ENCODE peak calls at places on chromosomes 1 and 21, in four cellular contexts. One of them, this sample, is unnamed.

GRCh38 chr1:17176306-17177061 is 28.4 kb upstream of the PADI1 start:
- DNase-seq in CD8-positive, alpha-beta T cell: no peak
- DNase-seq in mesendoderm: no peak
- DNase-seq in tibial nerve: no peak
- DNase-seq in this sample: no peak

GRCh38 chr1:204377800-204378608 is 18.3 kb upstream of the PLEKHA6 start:
- DNase-seq in CD8-positive, alpha-beta T cell: peak; percentile 59
- DNase-seq in tibial nerve: no peak
- DNase-seq in mesendoderm: peak; percentile 55
- DNase-seq in this sample: no peak

GRCh38 chr1:150164224-150164623 is 14.5 kb downstream of the PLEKHO1 start:
- DNase-seq in CD8-positive, alpha-beta T cell: no peak
- DNase-seq in tibial nerve: no peak
- DNase-seq in mesendoderm: no peak
- DNase-seq in this sample: no peak

GRCh38 chr21:38203229-38203628 is 53.6 kb upstream of the KCNJ15 start:
- DNase-seq in mesendoderm: no peak
- DNase-seq in CD8-positive, alpha-beta T cell: no peak
- DNase-seq in tibial nerve: no peak
- DNase-seq in this sample: no peak

GRCh38 chr1:195763907-195764183 is 844.4 kb downstream of the KCNT2 start:
- DNase-seq in tibial nerve: no peak
- DNase-seq in CD8-positive, alpha-beta T cell: no peak
- DNase-seq in mesendoderm: peak; percentile 26
- DNase-seq in this sample: no peak

GRCh38 chr1:94142022-94142421 is 21.1 kb upstream of the ABCA4 start:
- DNase-seq in CD8-positive, alpha-beta T cell: no peak
- DNase-seq in mesendoderm: no peak
- DNase-seq in tibial nerve: no peak
- DNase-seq in this sample: no peak

GRCh38 chr21:42857216-42857615 is 22.1 kb downstream of the WDR4 start:
- DNase-seq in mesendoderm: no peak
- DNase-seq in tibial nerve: no peak
- DNase-seq in CD8-positive, alpha-beta T cell: no peak
- DNase-seq in this sample: no peak

GRCh38 chr1:66705100-66705499 is 47.2 kb upstream of the DYNLT5 start:
- DNase-seq in mesendoderm: no peak
- DNase-seq in tibial nerve: no peak
- DNase-seq in CD8-positive, alpha-beta T cell: no peak
- DNase-seq in this sample: no peak

GRCh38 chr1:76317299-76317913 is 242.9 kb downstream of the ST6GALNAC3 start:
- DNase-seq in mesendoderm: no peak
- DNase-seq in CD8-positive, alpha-beta T cell: no peak
- DNase-seq in tibial nerve: no peak
- DNase-seq in this sample: no peak

GRCh38 chr1:186595969-186596368 is 84.3 kb downstream of the PTGS2 start:
- DNase-seq in tibial nerve: no peak
- DNase-seq in CD8-positive, alpha-beta T cell: no peak
- DNase-seq in mesendoderm: no peak
- DNase-seq in this sample: no peak

GRCh38 chr1:205410581-205411298 is 11.1 kb downstream of the LEMD1 start:
- DNase-seq in tibial nerve: no peak
- DNase-seq in CD8-positive, alpha-beta T cell: no peak
- DNase-seq in mesendoderm: no peak
- DNase-seq in this sample: no peak

GRCh38 chr21:25887166-25887565 is 152.4 kb downstream of the GABPA start:
- DNase-seq in CD8-positive, alpha-beta T cell: no peak
- DNase-seq in tibial nerve: no peak
- DNase-seq in mesendoderm: peak; percentile 51
- DNase-seq in this sample: no peak

GRCh38 chr21:26715878-26716506 is 129.2 kb downstream of the ADAMTS1 start:
- DNase-seq in CD8-positive, alpha-beta T cell: no peak
- DNase-seq in tibial nerve: no peak
- DNase-seq in mesendoderm: peak; percentile 82
- DNase-seq in this sample: no peak

GRCh38 chr1:68329096-68329835 is 96.9 kb upstream of the WLS start:
- DNase-seq in mesendoderm: no peak
- DNase-seq in tibial nerve: no peak
- DNase-seq in CD8-positive, alpha-beta T cell: no peak
- DNase-seq in this sample: no peak

GRCh38 chr1:197924516-197925123 is 7.4 kb downstream of the LHX9 start:
- DNase-seq in mesendoderm: peak; percentile 71
- DNase-seq in CD8-positive, alpha-beta T cell: no peak
- DNase-seq in tibial nerve: no peak
- DNase-seq in this sample: no peak

GRCh38 chr1:96234299-96234698 is 487.3 kb upstream of the PTBP2 start:
- DNase-seq in mesendoderm: peak; percentile 42
- DNase-seq in tibial nerve: peak; percentile 15
- DNase-seq in CD8-positive, alpha-beta T cell: no peak
- DNase-seq in this sample: peak; percentile 69

GRCh38 chr1:228090613-228091081 is 8.1 kb downstream of the ARF1 start:
- DNase-seq in CD8-positive, alpha-beta T cell: no peak
- DNase-seq in tibial nerve: no peak
- DNase-seq in mesendoderm: no peak
- DNase-seq in this sample: no peak

GRCh38 chr1:109134423-109134822 is 20.5 kb downstream of the ELAPOR1 start:
- DNase-seq in CD8-positive, alpha-beta T cell: no peak
- DNase-seq in mesendoderm: no peak
- DNase-seq in tibial nerve: no peak
- DNase-seq in this sample: no peak

GRCh38 chr21:26835027-26835713 is 10.0 kb downstream of the ADAMTS1 start:
- DNase-seq in tibial nerve: no peak
- DNase-seq in mesendoderm: peak; percentile 61
- DNase-seq in CD8-positive, alpha-beta T cell: no peak
- DNase-seq in this sample: no peak

GRCh38 chr1:3368711-3369436 is 85.6 kb upstream of the ARHGEF16 start:
- DNase-seq in CD8-positive, alpha-beta T cell: no peak
- DNase-seq in tibial nerve: no peak
- DNase-seq in mesendoderm: no peak
- DNase-seq in this sample: no peak

GRCh38 chr1:87167855-87168630 is 160.6 kb upstream of the LMO4 start:
- DNase-seq in tibial nerve: no peak
- DNase-seq in mesendoderm: no peak
- DNase-seq in CD8-positive, alpha-beta T cell: no peak
- DNase-seq in this sample: no peak

GRCh38 chr1:30966690-30967369 is 58.3 kb upstream of the SDC3 start:
- DNase-seq in CD8-positive, alpha-beta T cell: no peak
- DNase-seq in tibial nerve: no peak
- DNase-seq in mesendoderm: no peak
- DNase-seq in this sample: no peak

GRCh38 chr1:198605426-198605825 is 33.4 kb upstream of the PTPRC start:
- DNase-seq in CD8-positive, alpha-beta T cell: no peak
- DNase-seq in tibial nerve: no peak
- DNase-seq in mesendoderm: peak; percentile 18
- DNase-seq in this sample: no peak

GRCh38 chr1:197671140-197671539 is 104.1 kb downstream of the DENND1B start:
- DNase-seq in CD8-positive, alpha-beta T cell: no peak
- DNase-seq in mesendoderm: no peak
- DNase-seq in tibial nerve: no peak
- DNase-seq in this sample: no peak

GRCh38 chr1:52368383-52369172 is 2.6 kb upstream of the CC2D1B start:
- DNase-seq in tibial nerve: no peak
- DNase-seq in mesendoderm: peak; percentile 69
- DNase-seq in CD8-positive, alpha-beta T cell: peak; percentile 59
- DNase-seq in this sample: no peak

GRCh38 chr21:27421654-27422053 is 454.8 kb upstream of the ADAMTS5 start:
- DNase-seq in tibial nerve: no peak
- DNase-seq in mesendoderm: no peak
- DNase-seq in CD8-positive, alpha-beta T cell: no peak
- DNase-seq in this sample: no peak

GRCh38 chr1:222071313-222071886 is 329.5 kb upstream of the DUSP10 start:
- DNase-seq in tibial nerve: no peak
- DNase-seq in CD8-positive, alpha-beta T cell: no peak
- DNase-seq in mesendoderm: no peak
- DNase-seq in this sample: no peak

GRCh38 chr1:39657402-39657801 is 14.5 kb downstream of the NT5C1A start:
- DNase-seq in CD8-positive, alpha-beta T cell: no peak
- DNase-seq in mesendoderm: no peak
- DNase-seq in tibial nerve: no peak
- DNase-seq in this sample: no peak

GRCh38 chr1:39656416-39656815 is 15.5 kb downstream of the NT5C1A start:
- DNase-seq in CD8-positive, alpha-beta T cell: no peak
- DNase-seq in mesendoderm: no peak
- DNase-seq in tibial nerve: no peak
- DNase-seq in this sample: no peak

GRCh38 chr1:39657923-39658485 is 13.9 kb downstream of the NT5C1A start:
- DNase-seq in tibial nerve: no peak
- DNase-seq in CD8-positive, alpha-beta T cell: peak; percentile 63
- DNase-seq in mesendoderm: peak; percentile 88
- DNase-seq in this sample: no peak

GRCh38 chr1:39659110-39659509 is 12.8 kb downstream of the NT5C1A start:
- DNase-seq in tibial nerve: no peak
- DNase-seq in mesendoderm: no peak
- DNase-seq in CD8-positive, alpha-beta T cell: no peak
- DNase-seq in this sample: no peak

DNA sequence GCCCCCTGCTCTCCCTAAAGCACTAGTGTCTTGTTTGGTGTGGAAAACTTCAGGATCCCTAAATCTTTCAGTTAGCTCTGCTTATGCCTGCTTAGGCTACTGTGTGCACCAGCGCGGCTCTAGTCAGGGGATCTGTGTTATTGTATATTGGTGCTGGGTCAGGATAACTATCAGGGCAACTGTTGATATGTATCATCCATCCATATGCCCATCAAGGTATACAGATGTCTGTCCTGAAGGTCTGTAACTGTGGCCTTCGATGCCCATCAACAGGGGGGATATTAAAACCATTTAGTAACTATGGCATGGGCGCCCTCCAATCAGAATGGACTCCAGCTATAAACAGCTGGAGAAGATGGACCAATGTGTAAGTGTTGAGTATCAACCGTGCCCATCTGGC is 12.4 kb downstream of the NT5C1A start:
- DNase-seq in mesendoderm: no peak
- DNase-seq in tibial nerve: no peak
- DNase-seq in CD8-positive, alpha-beta T cell: no peak
- DNase-seq in this sample: no peak
- H3K4me1 ChIP-seq in mesendoderm: no peaks in the 10 kb centered on the region
- H3K4me1 ChIP-seq in tibial nerve: no peaks in the 10 kb centered on the region
- H3K4me1 ChIP-seq in CD8-positive, alpha-beta T cell: no peaks in the 10 kb centered on the region
- H3K4me1 ChIP-seq in this sample: peaks cover 23% of the 10 kb centered on the region

GRCh38 chr1:214840366-214840765 is 237.4 kb downstream of the CENPF start:
- DNase-seq in tibial nerve: no peak
- DNase-seq in mesendoderm: no peak
- DNase-seq in CD8-positive, alpha-beta T cell: no peak
- DNase-seq in this sample: no peak
- H3K4me1 ChIP-seq in tibial nerve: no peaks in the 10 kb centered on the region
- H3K4me1 ChIP-seq in mesendoderm: no peaks in the 10 kb centered on the region
- H3K4me1 ChIP-seq in CD8-positive, alpha-beta T cell: no peaks in the 10 kb centered on the region
- H3K4me1 ChIP-seq in this sample: no peaks in the 10 kb centered on the region

GRCh38 chr1:206686486-206687249 is 2.0 kb downstream of the MAPKAPK2 start:
- DNase-seq in CD8-positive, alpha-beta T cell: peak; percentile 33
- DNase-seq in mesendoderm: no peak
- DNase-seq in tibial nerve: no peak
- DNase-seq in this sample: no peak
- H3K4me1 ChIP-seq in CD8-positive, alpha-beta T cell: peaks cover 28% of the 10 kb centered on the region
- H3K4me1 ChIP-seq in mesendoderm: peaks cover 10% of the 10 kb centered on the region
- H3K4me1 ChIP-seq in tibial nerve: peaks cover 36% of the 10 kb centered on the region
- H3K4me1 ChIP-seq in this sample: peaks cover 55% of the 10 kb centered on the region

DNA sequence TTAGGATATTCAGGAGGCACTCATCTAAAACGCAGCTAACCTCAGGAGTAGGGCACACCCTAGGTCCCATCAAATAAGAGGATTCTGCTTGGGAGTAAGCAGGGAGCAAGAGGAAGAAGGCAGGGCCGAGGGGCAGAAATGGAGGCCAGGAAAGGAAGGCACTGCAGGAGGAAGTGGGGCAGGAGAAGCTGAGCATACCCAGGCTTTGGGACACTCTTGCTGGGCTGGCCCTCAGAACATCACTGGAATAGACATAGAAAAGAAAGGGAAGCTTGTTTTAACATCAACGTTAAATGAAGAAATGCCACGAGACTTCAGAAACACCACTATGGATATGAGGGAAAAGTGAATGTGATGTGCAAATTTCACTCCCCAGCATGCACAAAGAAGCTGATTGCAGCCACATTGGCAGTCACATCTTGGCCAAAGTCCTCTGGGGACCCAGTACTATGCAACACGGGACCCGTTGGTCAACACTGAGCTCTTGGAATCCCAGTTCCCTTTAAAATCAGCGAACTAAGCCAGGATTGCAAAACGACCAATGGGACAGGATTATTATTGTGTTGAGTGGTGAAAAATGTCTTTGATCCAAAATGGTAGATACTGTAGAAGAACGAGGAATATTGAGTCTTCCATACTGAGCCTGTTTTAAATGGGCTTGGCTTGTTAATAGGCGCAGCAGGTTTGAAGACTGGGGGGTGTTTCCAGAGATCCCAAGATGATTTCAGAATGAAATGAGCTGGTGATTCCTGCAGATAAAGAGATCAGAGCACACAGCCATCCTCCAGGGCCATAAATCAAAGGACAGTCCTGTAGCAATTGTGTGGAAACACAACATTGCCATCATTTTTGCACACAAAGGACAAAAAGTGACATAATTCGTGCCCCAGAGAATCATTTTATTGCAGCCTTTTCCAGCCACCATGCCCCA is 152.4 kb downstream of the TOMM20 start:
- DNase-seq in mesendoderm: no peak
- DNase-seq in CD8-positive, alpha-beta T cell: no peak
- DNase-seq in tibial nerve: no peak
- DNase-seq in this sample: peak; percentile 93
- H3K4me1 ChIP-seq in mesendoderm: peaks cover 11% of the 10 kb centered on the region
- H3K4me1 ChIP-seq in CD8-positive, alpha-beta T cell: peaks cover 37% of the 10 kb centered on the region
- H3K4me1 ChIP-seq in tibial nerve: peaks cover 59% of the 10 kb centered on the region
- H3K4me1 ChIP-seq in this sample: peaks cover 70% of the 10 kb centered on the region

This sample was measured in right atrium auricular region.